ENCODE peak calls at places on chromosomes 2 and 18, in seven cellular contexts. One of them, this sample, is unnamed.

GRCh38 chr2:88177556-88177955 is 7.4 kb downstream of the THNSL2 start:
- DNase-seq in keratinocyte: no peak
- DNase-seq in cardiac muscle cell: no peak
- DNase-seq in tibial nerve: no peak
- DNase-seq in effector memory CD4-positive, alpha-beta T cell: no peak
- DNase-seq in breast epithelium: no peak
- DNase-seq in left lung: no peak
- DNase-seq in this sample: no peak

GRCh38 chr2:95309599-95309998 is 12.5 kb downstream of the KCNIP3 start:
- DNase-seq in effector memory CD4-positive, alpha-beta T cell: no peak
- DNase-seq in cardiac muscle cell: no peak
- DNase-seq in tibial nerve: no peak
- DNase-seq in left lung: no peak
- DNase-seq in keratinocyte: no peak
- DNase-seq in breast epithelium: no peak
- DNase-seq in this sample: no peak

GRCh38 chr18:32893915-32894314 is 121.1 kb upstream of the KLHL14 start:
- DNase-seq in tibial nerve: no peak
- DNase-seq in left lung: no peak
- DNase-seq in effector memory CD4-positive, alpha-beta T cell: no peak
- DNase-seq in cardiac muscle cell: no peak
- DNase-seq in keratinocyte: no peak
- DNase-seq in breast epithelium: no peak
- DNase-seq in this sample: no peak

GRCh38 chr2:235262750-235263149 is 231.1 kb upstream of the AGAP1 start:
- DNase-seq in keratinocyte: no peak
- DNase-seq in cardiac muscle cell: peak; percentile 41
- DNase-seq in left lung: no peak
- DNase-seq in breast epithelium: no peak
- DNase-seq in tibial nerve: no peak
- DNase-seq in effector memory CD4-positive, alpha-beta T cell: no peak
- DNase-seq in this sample: no peak

GRCh38 chr2:140585016-140585415 is 1545.8 kb downstream of the LRP1B start:
- DNase-seq in keratinocyte: no peak
- DNase-seq in breast epithelium: no peak
- DNase-seq in left lung: no peak
- DNase-seq in cardiac muscle cell: no peak
- DNase-seq in tibial nerve: no peak
- DNase-seq in effector memory CD4-positive, alpha-beta T cell: no peak
- DNase-seq in this sample: no peak

GRCh38 chr2:15122915-15123314 is 438.2 kb downstream of the NBAS start:
- DNase-seq in effector memory CD4-positive, alpha-beta T cell: no peak
- DNase-seq in left lung: no peak
- DNase-seq in tibial nerve: no peak
- DNase-seq in keratinocyte: no peak
- DNase-seq in breast epithelium: no peak
- DNase-seq in cardiac muscle cell: no peak
- DNase-seq in this sample: no peak

GRCh38 chr2:240936106-240936505 is 30.0 kb downstream of the CROCC2 start:
- DNase-seq in cardiac muscle cell: no peak
- DNase-seq in effector memory CD4-positive, alpha-beta T cell: no peak
- DNase-seq in left lung: peak; percentile 24
- DNase-seq in tibial nerve: no peak
- DNase-seq in breast epithelium: peak; percentile 14
- DNase-seq in keratinocyte: no peak
- DNase-seq in this sample: no peak

GRCh38 chr18:26003391-26003790 is 87.0 kb downstream of the SS18 start:
- DNase-seq in breast epithelium: no peak
- DNase-seq in effector memory CD4-positive, alpha-beta T cell: no peak
- DNase-seq in left lung: no peak
- DNase-seq in tibial nerve: peak; percentile 7
- DNase-seq in cardiac muscle cell: peak; percentile 26
- DNase-seq in keratinocyte: no peak
- DNase-seq in this sample: peak; percentile 13

GRCh38 chr2:112831956-112832567 is 4.5 kb downstream of the IL1B start:
- DNase-seq in left lung: no peak
- DNase-seq in effector memory CD4-positive, alpha-beta T cell: no peak
- DNase-seq in breast epithelium: no peak
- DNase-seq in tibial nerve: no peak
- DNase-seq in keratinocyte: no peak
- DNase-seq in cardiac muscle cell: no peak
- DNase-seq in this sample: no peak

GRCh38 chr2:66522591-66523379 is 87.9 kb downstream of the MEIS1 start:
- DNase-seq in keratinocyte: no peak
- DNase-seq in breast epithelium: no peak
- DNase-seq in tibial nerve: no peak
- DNase-seq in effector memory CD4-positive, alpha-beta T cell: no peak
- DNase-seq in cardiac muscle cell: no peak
- DNase-seq in left lung: no peak
- DNase-seq in this sample: no peak

GRCh38 chr2:62661263-62661635 is 44.3 kb upstream of the EHBP1 start:
- DNase-seq in tibial nerve: no peak
- DNase-seq in left lung: no peak
- DNase-seq in cardiac muscle cell: no peak
- DNase-seq in keratinocyte: no peak
- DNase-seq in effector memory CD4-positive, alpha-beta T cell: no peak
- DNase-seq in breast epithelium: no peak
- DNase-seq in this sample: no peak

GRCh38 chr2:195613922-195614321 is 43.1 kb upstream of the SLC39A10 start:
- DNase-seq in keratinocyte: peak; percentile 40
- DNase-seq in left lung: no peak
- DNase-seq in breast epithelium: no peak
- DNase-seq in cardiac muscle cell: peak; percentile 60
- DNase-seq in tibial nerve: no peak
- DNase-seq in effector memory CD4-positive, alpha-beta T cell: no peak
- DNase-seq in this sample: no peak

GRCh38 chr18:48535956-48536355 is 2.9 kb upstream of the CTIF start:
- DNase-seq in breast epithelium: no peak
- DNase-seq in left lung: no peak
- DNase-seq in cardiac muscle cell: no peak
- DNase-seq in keratinocyte: no peak
- DNase-seq in effector memory CD4-positive, alpha-beta T cell: no peak
- DNase-seq in tibial nerve: no peak
- DNase-seq in this sample: no peak

GRCh38 chr2:64404743-64405142 is 49.2 kb upstream of the LGALSL start:
- DNase-seq in tibial nerve: peak; percentile 50
- DNase-seq in left lung: no peak
- DNase-seq in breast epithelium: no peak
- DNase-seq in effector memory CD4-positive, alpha-beta T cell: no peak
- DNase-seq in keratinocyte: no peak
- DNase-seq in cardiac muscle cell: peak; percentile 60
- DNase-seq in this sample: peak; percentile 92

GRCh38 chr2:147416099-147416498 is 428.7 kb upstream of the ACVR2A start:
- DNase-seq in left lung: no peak
- DNase-seq in tibial nerve: no peak
- DNase-seq in breast epithelium: no peak
- DNase-seq in keratinocyte: no peak
- DNase-seq in cardiac muscle cell: no peak
- DNase-seq in effector memory CD4-positive, alpha-beta T cell: no peak
- DNase-seq in this sample: peak; percentile 86

GRCh38 chr2:144496660-144497598 is 23.0 kb downstream of the ZEB2 start:
- DNase-seq in breast epithelium: no peak
- DNase-seq in effector memory CD4-positive, alpha-beta T cell: no peak
- DNase-seq in cardiac muscle cell: no peak
- DNase-seq in keratinocyte: no peak
- DNase-seq in tibial nerve: no peak
- DNase-seq in left lung: no peak
- DNase-seq in this sample: no peak
- H3K4me1 ChIP-seq in breast epithelium: no peaks in the 10 kb centered on the region
- H3K4me1 ChIP-seq in effector memory CD4-positive, alpha-beta T cell: no peaks in the 10 kb centered on the region
- H3K4me1 ChIP-seq in cardiac muscle cell: peaks cover 20% of the 10 kb centered on the region
- H3K4me1 ChIP-seq in keratinocyte: no peaks in the 10 kb centered on the region
- H3K4me1 ChIP-seq in tibial nerve: no peaks in the 10 kb centered on the region
- H3K4me1 ChIP-seq in left lung: peaks cover 10% of the 10 kb centered on the region
- H3K4me1 ChIP-seq in this sample: no peaks in the 10 kb centered on the region

GRCh38 chr2:224393145-224393544 is 8.8 kb downstream of the FAM124B start:
- DNase-seq in left lung: no peak
- DNase-seq in tibial nerve: no peak
- DNase-seq in keratinocyte: no peak
- DNase-seq in cardiac muscle cell: no peak
- DNase-seq in effector memory CD4-positive, alpha-beta T cell: no peak
- DNase-seq in breast epithelium: no peak
- DNase-seq in this sample: no peak
- H3K27ac ChIP-seq in left lung: no peak overlapping the region
- H3K27ac ChIP-seq in tibial nerve: no peak overlapping the region
- H3K27ac ChIP-seq in keratinocyte: no peak overlapping the region
- H3K27ac ChIP-seq in cardiac muscle cell: no peak overlapping the region
- H3K27ac ChIP-seq in effector memory CD4-positive, alpha-beta T cell: no peak overlapping the region
- H3K27ac ChIP-seq in breast epithelium: no peak overlapping the region
- H3K27ac ChIP-seq in this sample: no peak overlapping the region

GRCh38 chr2:152065945-152066344 is 32.9 kb downstream of the CACNB4 start:
- DNase-seq in cardiac muscle cell: no peak
- DNase-seq in keratinocyte: no peak
- DNase-seq in tibial nerve: no peak
- DNase-seq in left lung: peak; percentile 41
- DNase-seq in effector memory CD4-positive, alpha-beta T cell: no peak
- DNase-seq in breast epithelium: no peak
- DNase-seq in this sample: no peak
- H3K27me3 ChIP-seq in cardiac muscle cell: no peaks in the 10 kb centered on the region
- H3K27me3 ChIP-seq in keratinocyte: peaks cover 10% of the 10 kb centered on the region
- H3K27me3 ChIP-seq in tibial nerve: no peaks in the 10 kb centered on the region
- H3K27me3 ChIP-seq in left lung: no peaks in the 10 kb centered on the region
- H3K27me3 ChIP-seq in effector memory CD4-positive, alpha-beta T cell: no peaks in the 10 kb centered on the region
- H3K27me3 ChIP-seq in breast epithelium: no peaks in the 10 kb centered on the region
- H3K27me3 ChIP-seq in this sample: no peaks in the 10 kb centered on the region

DNA sequence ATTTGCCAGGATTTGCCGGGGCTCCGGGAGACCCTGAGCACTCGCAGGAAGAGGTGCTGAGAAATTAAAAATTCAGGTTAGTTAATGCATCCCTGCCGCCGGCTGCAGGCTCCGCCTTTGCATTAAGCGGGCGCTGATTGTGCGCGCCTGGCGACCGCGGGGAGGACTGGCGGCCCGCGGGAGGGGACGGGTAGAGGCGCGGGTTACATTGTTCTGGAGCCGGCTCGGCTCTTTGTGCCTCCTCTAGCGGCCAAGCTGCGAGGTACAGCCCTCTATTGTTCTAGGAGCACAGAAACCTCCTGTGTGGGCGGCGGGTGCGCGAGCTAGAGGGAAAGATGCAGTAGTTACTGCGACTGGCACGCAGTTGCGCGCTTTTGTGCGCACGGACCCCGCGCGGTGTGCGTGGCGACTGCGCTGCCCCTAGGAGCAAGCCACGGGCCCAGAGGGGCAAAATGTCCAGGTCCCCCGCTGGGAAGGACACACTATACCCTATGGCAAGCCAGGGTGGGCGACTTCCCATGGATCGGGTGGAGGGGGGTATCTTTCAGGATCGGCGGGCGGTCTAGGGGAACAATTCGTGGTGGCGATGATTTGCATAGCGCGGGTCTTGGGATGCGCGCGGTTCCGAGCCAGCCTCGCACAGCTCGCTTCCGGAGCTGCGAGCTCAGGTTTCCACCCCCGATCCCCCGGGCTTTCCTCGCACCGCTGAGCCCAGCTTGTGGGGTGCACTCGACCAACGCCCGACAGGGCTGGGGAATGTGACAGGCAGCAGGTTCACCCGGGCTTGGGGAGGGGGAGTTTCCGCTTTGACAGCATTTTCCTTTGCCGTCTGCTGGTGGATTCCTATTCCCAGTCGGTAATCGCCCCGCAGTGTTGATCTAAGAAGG is 2.9 kb downstream of the ONECUT2 start:
- DNase-seq in breast epithelium: no peak
- DNase-seq in keratinocyte: no peak
- DNase-seq in tibial nerve: no peak
- DNase-seq in left lung: peak; percentile 35
- DNase-seq in effector memory CD4-positive, alpha-beta T cell: no peak
- DNase-seq in cardiac muscle cell: peak; percentile 73
- DNase-seq in this sample: peak; percentile 76
- H3K4me1 ChIP-seq in breast epithelium: peaks cover 15% of the 10 kb centered on the region
- H3K4me1 ChIP-seq in keratinocyte: peaks cover 17% of the 10 kb centered on the region
- H3K4me1 ChIP-seq in tibial nerve: no peaks in the 10 kb centered on the region
- H3K4me1 ChIP-seq in left lung: peaks cover 5% of the 10 kb centered on the region
- H3K4me1 ChIP-seq in effector memory CD4-positive, alpha-beta T cell: peaks cover 22% of the 10 kb centered on the region
- H3K4me1 ChIP-seq in cardiac muscle cell: peaks cover 12% of the 10 kb centered on the region
- H3K4me1 ChIP-seq in this sample: peaks cover 2% of the 10 kb centered on the region

DNA sequence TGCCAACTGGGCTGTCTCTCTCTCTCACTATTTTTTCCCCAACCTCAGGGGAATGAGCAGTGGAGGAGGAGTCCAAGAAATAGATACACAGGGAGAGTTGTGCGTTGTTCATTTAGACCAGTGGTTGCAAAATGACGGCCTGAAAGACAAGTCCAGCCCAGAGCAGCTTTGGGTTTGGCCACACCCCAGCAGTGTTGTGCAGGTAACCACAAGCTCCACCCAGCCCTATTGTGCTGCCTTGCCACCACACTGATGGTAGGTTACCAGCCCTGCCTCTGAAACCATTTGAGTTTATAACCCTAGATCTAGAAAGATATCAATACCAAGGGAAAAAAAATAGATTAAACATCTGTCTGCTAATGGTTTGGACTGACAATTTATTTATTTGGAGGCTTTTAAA is 144.3 kb downstream of the CMPK2 start:
- DNase-seq in cardiac muscle cell: no peak
- DNase-seq in breast epithelium: no peak
- DNase-seq in keratinocyte: no peak
- DNase-seq in tibial nerve: no peak
- DNase-seq in left lung: no peak
- DNase-seq in effector memory CD4-positive, alpha-beta T cell: no peak
- DNase-seq in this sample: no peak
- H3K27ac ChIP-seq in cardiac muscle cell: no peak overlapping the region
- H3K27ac ChIP-seq in breast epithelium: no peak overlapping the region
- H3K27ac ChIP-seq in keratinocyte: no peak overlapping the region
- H3K27ac ChIP-seq in tibial nerve: no peak overlapping the region
- H3K27ac ChIP-seq in left lung: no peak overlapping the region
- H3K27ac ChIP-seq in effector memory CD4-positive, alpha-beta T cell: no peak overlapping the region
- H3K27ac ChIP-seq in this sample: no peak overlapping the region

DNA sequence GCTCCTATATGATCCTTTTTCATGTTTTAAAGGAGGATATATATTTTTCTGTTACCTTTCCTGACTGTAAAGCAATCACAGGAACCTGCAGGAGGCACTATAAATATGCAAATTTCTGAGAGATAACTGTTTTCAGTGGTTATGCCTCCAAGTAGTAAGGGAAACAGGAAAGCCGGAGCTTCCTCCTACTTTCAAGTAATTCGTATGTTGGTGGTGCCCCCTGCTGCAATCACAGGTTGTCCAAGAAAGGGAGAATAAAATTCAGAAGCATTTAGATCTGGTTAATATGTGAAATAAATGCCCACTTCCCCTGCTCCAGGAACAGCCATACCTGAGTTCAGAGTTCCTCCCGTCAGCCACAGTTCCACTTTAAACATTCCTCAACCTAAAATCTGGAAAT is 12.0 kb upstream of the BCL11A start:
- DNase-seq in keratinocyte: no peak
- DNase-seq in tibial nerve: no peak
- DNase-seq in effector memory CD4-positive, alpha-beta T cell: no peak
- DNase-seq in left lung: no peak
- DNase-seq in breast epithelium: no peak
- DNase-seq in cardiac muscle cell: peak; percentile 43
- DNase-seq in this sample: no peak
- H3K27me3 ChIP-seq in keratinocyte: peaks cover 24% of the 10 kb centered on the region
- H3K27me3 ChIP-seq in tibial nerve: no peaks in the 10 kb centered on the region
- H3K27me3 ChIP-seq in effector memory CD4-positive, alpha-beta T cell: peaks cover 40% of the 10 kb centered on the region
- H3K27me3 ChIP-seq in left lung: peaks cover 51% of the 10 kb centered on the region
- H3K27me3 ChIP-seq in breast epithelium: peaks cover 14% of the 10 kb centered on the region
- H3K27me3 ChIP-seq in cardiac muscle cell: peaks cover 62% of the 10 kb centered on the region
- H3K27me3 ChIP-seq in this sample: peaks cover 3% of the 10 kb centered on the region

DNA sequence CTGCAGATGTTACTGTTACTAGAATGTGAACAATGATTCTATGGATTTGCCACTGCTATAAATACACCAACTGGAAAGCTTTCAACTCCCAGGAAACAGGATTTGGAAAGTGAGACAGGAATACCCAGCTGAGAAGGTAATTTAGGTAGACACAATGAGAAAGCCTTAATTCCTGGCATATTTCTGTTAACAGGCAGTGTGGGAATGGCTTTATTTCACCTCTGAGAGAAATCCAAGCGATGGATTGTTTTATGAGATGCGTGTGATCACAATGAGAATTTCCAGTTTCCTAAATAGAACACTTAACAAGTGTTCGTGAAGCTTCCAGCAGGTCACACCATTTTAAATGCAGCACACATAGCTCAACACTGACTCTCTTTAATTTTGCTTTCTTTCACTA is 133.0 kb downstream of the SLC8A1 start:
- DNase-seq in cardiac muscle cell: no peak
- DNase-seq in breast epithelium: no peak
- DNase-seq in keratinocyte: no peak
- DNase-seq in tibial nerve: no peak
- DNase-seq in left lung: no peak
- DNase-seq in effector memory CD4-positive, alpha-beta T cell: no peak
- DNase-seq in this sample: no peak
- H3K4me1 ChIP-seq in cardiac muscle cell: peaks cover 22% of the 10 kb centered on the region
- H3K4me1 ChIP-seq in breast epithelium: no peaks in the 10 kb centered on the region
- H3K4me1 ChIP-seq in keratinocyte: no peaks in the 10 kb centered on the region
- H3K4me1 ChIP-seq in tibial nerve: no peaks in the 10 kb centered on the region
- H3K4me1 ChIP-seq in left lung: no peaks in the 10 kb centered on the region
- H3K4me1 ChIP-seq in effector memory CD4-positive, alpha-beta T cell: no peaks in the 10 kb centered on the region
- H3K4me1 ChIP-seq in this sample: no peaks in the 10 kb centered on the region